ENCODE peak calls at places on chromosomes 2 and 18, in eight cellular contexts. One of them, this sample, is unnamed.

GRCh38 chr2:11103984-11104793 is 51.1 kb upstream of the SLC66A3 start:
- DNase-seq in tibial artery: no peak
- DNase-seq in heart right ventricle: no peak
- DNase-seq in epithelial cell of esophagus: no peak
- DNase-seq in HCT116: no peak
- DNase-seq in pancreas: no peak
- DNase-seq in astrocyte of the cerebellum: no peak
- DNase-seq in PC-3: no peak
- DNase-seq in this sample: no peak

GRCh38 chr18:400466-400865 is 100.0 kb downstream of the COLEC12 start:
- DNase-seq in tibial artery: no peak
- DNase-seq in heart right ventricle: no peak
- DNase-seq in epithelial cell of esophagus: no peak
- DNase-seq in HCT116: no peak
- DNase-seq in pancreas: no peak
- DNase-seq in astrocyte of the cerebellum: no peak
- DNase-seq in PC-3: no peak
- DNase-seq in this sample: no peak

GRCh38 chr2:71938108-71938507 is 209.6 kb downstream of the CYP26B1 start:
- DNase-seq in tibial artery: no peak
- DNase-seq in heart right ventricle: no peak
- DNase-seq in epithelial cell of esophagus: no peak
- DNase-seq in HCT116: no peak
- DNase-seq in pancreas: no peak
- DNase-seq in astrocyte of the cerebellum: no peak
- DNase-seq in PC-3: no peak
- DNase-seq in this sample: no peak

GRCh38 chr2:120703330-120703994 is 32.2 kb upstream of the GLI2 start:
- DNase-seq in tibial artery: no peak
- DNase-seq in heart right ventricle: no peak
- DNase-seq in epithelial cell of esophagus: peak
- DNase-seq in HCT116: peak
- DNase-seq in pancreas: no peak
- DNase-seq in astrocyte of the cerebellum: no peak
- DNase-seq in PC-3: peak
- DNase-seq in this sample: no peak

GRCh38 chr18:36535202-36535935 is 237.9 kb downstream of the FHOD3 start:
- DNase-seq in tibial artery: no peak
- DNase-seq in heart right ventricle: no peak
- DNase-seq in epithelial cell of esophagus: no peak
- DNase-seq in HCT116: no peak
- DNase-seq in pancreas: no peak
- DNase-seq in astrocyte of the cerebellum: no peak
- DNase-seq in PC-3: no peak
- DNase-seq in this sample: no peak

GRCh38 chr2:122322815-122323214 is 567.4 kb downstream of the TSN start:
- DNase-seq in tibial artery: no peak
- DNase-seq in heart right ventricle: no peak
- DNase-seq in epithelial cell of esophagus: no peak
- DNase-seq in HCT116: no peak
- DNase-seq in pancreas: no peak
- DNase-seq in astrocyte of the cerebellum: no peak
- DNase-seq in PC-3: no peak
- DNase-seq in this sample: no peak

GRCh38 chr2:209368924-209369323 is 54.9 kb upstream of the MAP2 start:
- DNase-seq in tibial artery: peak
- DNase-seq in heart right ventricle: peak
- DNase-seq in epithelial cell of esophagus: peak
- DNase-seq in HCT116: peak
- DNase-seq in pancreas: no peak
- DNase-seq in astrocyte of the cerebellum: peak
- DNase-seq in PC-3: peak
- DNase-seq in this sample: peak

GRCh38 chr2:38702413-38702812 is 36.5 kb downstream of the GALM start:
- DNase-seq in tibial artery: no peak
- DNase-seq in heart right ventricle: no peak
- DNase-seq in epithelial cell of esophagus: peak
- DNase-seq in HCT116: no peak
- DNase-seq in pancreas: no peak
- DNase-seq in astrocyte of the cerebellum: peak
- DNase-seq in PC-3: peak
- DNase-seq in this sample: no peak

GRCh38 chr2:101500175-101500574 is 25.3 kb upstream of the RFX8 start:
- DNase-seq in tibial artery: no peak
- DNase-seq in heart right ventricle: no peak
- DNase-seq in epithelial cell of esophagus: no peak
- DNase-seq in HCT116: no peak
- DNase-seq in pancreas: no peak
- DNase-seq in astrocyte of the cerebellum: peak
- DNase-seq in PC-3: no peak
- DNase-seq in this sample: no peak

GRCh38 chr18:56085561-56085960 is 497.6 kb upstream of the TCF4 start:
- DNase-seq in tibial artery: peak
- DNase-seq in heart right ventricle: no peak
- DNase-seq in epithelial cell of esophagus: peak
- DNase-seq in HCT116: no peak
- DNase-seq in pancreas: no peak
- DNase-seq in astrocyte of the cerebellum: peak
- DNase-seq in PC-3: no peak
- DNase-seq in this sample: no peak

GRCh38 chr2:170742896-170743529 is 27.2 kb upstream of the ERICH2 start:
- DNase-seq in tibial artery: no peak
- DNase-seq in heart right ventricle: no peak
- DNase-seq in epithelial cell of esophagus: no peak
- DNase-seq in HCT116: no peak
- DNase-seq in pancreas: no peak
- DNase-seq in astrocyte of the cerebellum: no peak
- DNase-seq in PC-3: no peak
- DNase-seq in this sample: no peak

GRCh38 chr2:165376571-165376975 is 92.9 kb upstream of the CSRNP3 start:
- DNase-seq in tibial artery: no peak
- DNase-seq in heart right ventricle: no peak
- DNase-seq in epithelial cell of esophagus: no peak
- DNase-seq in HCT116: no peak
- DNase-seq in pancreas: no peak
- DNase-seq in astrocyte of the cerebellum: no peak
- DNase-seq in PC-3: no peak
- DNase-seq in this sample: no peak

GRCh38 chr2:15223887-15224286 is 337.2 kb downstream of the NBAS start:
- DNase-seq in tibial artery: no peak
- DNase-seq in heart right ventricle: no peak
- DNase-seq in epithelial cell of esophagus: peak
- DNase-seq in HCT116: no peak
- DNase-seq in pancreas: no peak
- DNase-seq in astrocyte of the cerebellum: peak
- DNase-seq in PC-3: peak
- DNase-seq in this sample: no peak

GRCh38 chr2:236568922-236569592 is 568 bp upstream of the ACKR3 start:
- DNase-seq in tibial artery: no peak
- DNase-seq in heart right ventricle: no peak
- DNase-seq in epithelial cell of esophagus: no peak
- DNase-seq in HCT116: no peak
- DNase-seq in pancreas: no peak
- DNase-seq in astrocyte of the cerebellum: no peak
- DNase-seq in PC-3: no peak
- DNase-seq in this sample: no peak

GRCh38 chr2:105574796-105575344 is 169.8 kb upstream of the NCK2 start:
- DNase-seq in tibial artery: no peak
- DNase-seq in heart right ventricle: no peak
- DNase-seq in epithelial cell of esophagus: no peak
- DNase-seq in HCT116: no peak
- DNase-seq in pancreas: no peak
- DNase-seq in astrocyte of the cerebellum: no peak
- DNase-seq in PC-3: no peak
- DNase-seq in this sample: no peak

GRCh38 chr2:1101982-1102381 is 151.3 kb downstream of the SNTG2 start:
- DNase-seq in tibial artery: no peak
- DNase-seq in heart right ventricle: no peak
- DNase-seq in epithelial cell of esophagus: no peak
- DNase-seq in HCT116: no peak
- DNase-seq in pancreas: no peak
- DNase-seq in astrocyte of the cerebellum: no peak
- DNase-seq in PC-3: no peak
- DNase-seq in this sample: no peak

GRCh38 chr2:174263989-174264388 is 15.7 kb upstream of the OLA1 start:
- DNase-seq in tibial artery: no peak
- DNase-seq in heart right ventricle: no peak
- DNase-seq in epithelial cell of esophagus: peak
- DNase-seq in HCT116: peak
- DNase-seq in pancreas: no peak
- DNase-seq in astrocyte of the cerebellum: no peak
- DNase-seq in PC-3: peak
- DNase-seq in this sample: no peak

GRCh38 chr2:169086893-169087467 is 17.6 kb downstream of the DHRS9 start:
- DNase-seq in tibial artery: no peak
- DNase-seq in heart right ventricle: no peak
- DNase-seq in epithelial cell of esophagus: peak
- DNase-seq in HCT116: no peak
- DNase-seq in pancreas: no peak
- DNase-seq in astrocyte of the cerebellum: no peak
- DNase-seq in PC-3: peak
- DNase-seq in this sample: no peak

GRCh38 chr18:3230401-3231334 is 10.9 kb upstream of the MYOM1 start:
- DNase-seq in tibial artery: no peak
- DNase-seq in heart right ventricle: no peak
- DNase-seq in epithelial cell of esophagus: no peak
- DNase-seq in HCT116: no peak
- DNase-seq in pancreas: no peak
- DNase-seq in astrocyte of the cerebellum: no peak
- DNase-seq in PC-3: peak
- DNase-seq in this sample: no peak

GRCh38 chr18:10140928-10141327 is 227.1 kb downstream of the VAPA start:
- DNase-seq in tibial artery: no peak
- DNase-seq in heart right ventricle: no peak
- DNase-seq in epithelial cell of esophagus: peak
- DNase-seq in HCT116: no peak
- DNase-seq in pancreas: no peak
- DNase-seq in astrocyte of the cerebellum: no peak
- DNase-seq in PC-3: peak
- DNase-seq in this sample: no peak

GRCh38 chr2:96869281-96869823 is 528 bp downstream of the SEMA4C start:
- DNase-seq in tibial artery: peak
- DNase-seq in heart right ventricle: peak
- DNase-seq in epithelial cell of esophagus: peak
- DNase-seq in HCT116: peak
- DNase-seq in pancreas: peak
- DNase-seq in astrocyte of the cerebellum: peak
- DNase-seq in PC-3: peak
- DNase-seq in this sample: no peak

GRCh38 chr2:219384083-219384713 is 3.5 kb downstream of the DNPEP start:
- DNase-seq in tibial artery: no peak
- DNase-seq in heart right ventricle: no peak
- DNase-seq in epithelial cell of esophagus: no peak
- DNase-seq in HCT116: no peak
- DNase-seq in pancreas: no peak
- DNase-seq in astrocyte of the cerebellum: no peak
- DNase-seq in PC-3: no peak
- DNase-seq in this sample: no peak
- TF ChIP-seq CTCF in tibial artery: no peak
- TF ChIP-seq CTCF in heart right ventricle: no peak
- TF ChIP-seq CTCF in epithelial cell of esophagus: no peak
- TF ChIP-seq CTCF in HCT116: peak
- TF ChIP-seq CTCF in pancreas: no peak
- TF ChIP-seq CTCF in astrocyte of the cerebellum: no peak
- TF ChIP-seq CTCF in PC-3: no peak
- TF ChIP-seq CTCF in this sample: no peak

GRCh38 chr2:10039658-10040410 is 3.5 kb upstream of the KLF11 start:
- DNase-seq in tibial artery: peak
- DNase-seq in heart right ventricle: peak
- DNase-seq in epithelial cell of esophagus: peak
- DNase-seq in HCT116: no peak
- DNase-seq in pancreas: peak
- DNase-seq in astrocyte of the cerebellum: no peak
- DNase-seq in PC-3: no peak
- DNase-seq in this sample: peak
- TF ChIP-seq CTCF in tibial artery: no peak
- TF ChIP-seq CTCF in heart right ventricle: no peak
- TF ChIP-seq CTCF in epithelial cell of esophagus: no peak
- TF ChIP-seq CTCF in HCT116: no peak
- TF ChIP-seq CTCF in pancreas: no peak
- TF ChIP-seq CTCF in astrocyte of the cerebellum: no peak
- TF ChIP-seq CTCF in PC-3: no peak
- TF ChIP-seq CTCF in this sample: peak

GRCh38 chr2:64808092-64808491 is 154.4 kb upstream of the SERTAD2 start:
- DNase-seq in tibial artery: no peak
- DNase-seq in heart right ventricle: no peak
- DNase-seq in epithelial cell of esophagus: no peak
- DNase-seq in HCT116: no peak
- DNase-seq in pancreas: no peak
- DNase-seq in astrocyte of the cerebellum: no peak
- DNase-seq in PC-3: no peak
- DNase-seq in this sample: no peak

GRCh38 chr2:64808736-64809135 is 155.0 kb upstream of the SERTAD2 start:
- DNase-seq in tibial artery: no peak
- DNase-seq in heart right ventricle: no peak
- DNase-seq in epithelial cell of esophagus: no peak
- DNase-seq in HCT116: no peak
- DNase-seq in pancreas: no peak
- DNase-seq in astrocyte of the cerebellum: no peak
- DNase-seq in PC-3: no peak
- DNase-seq in this sample: no peak

GRCh38 chr2:64803776-64804175 is 150.1 kb upstream of the SERTAD2 start:
- DNase-seq in tibial artery: no peak
- DNase-seq in heart right ventricle: no peak
- DNase-seq in epithelial cell of esophagus: no peak
- DNase-seq in HCT116: no peak
- DNase-seq in pancreas: no peak
- DNase-seq in astrocyte of the cerebellum: no peak
- DNase-seq in PC-3: no peak
- DNase-seq in this sample: no peak

GRCh38 chr2:64804651-64805050 is 150.9 kb upstream of the SERTAD2 start:
- DNase-seq in tibial artery: no peak
- DNase-seq in heart right ventricle: no peak
- DNase-seq in epithelial cell of esophagus: no peak
- DNase-seq in HCT116: no peak
- DNase-seq in pancreas: no peak
- DNase-seq in astrocyte of the cerebellum: no peak
- DNase-seq in PC-3: no peak
- DNase-seq in this sample: no peak

DNA sequence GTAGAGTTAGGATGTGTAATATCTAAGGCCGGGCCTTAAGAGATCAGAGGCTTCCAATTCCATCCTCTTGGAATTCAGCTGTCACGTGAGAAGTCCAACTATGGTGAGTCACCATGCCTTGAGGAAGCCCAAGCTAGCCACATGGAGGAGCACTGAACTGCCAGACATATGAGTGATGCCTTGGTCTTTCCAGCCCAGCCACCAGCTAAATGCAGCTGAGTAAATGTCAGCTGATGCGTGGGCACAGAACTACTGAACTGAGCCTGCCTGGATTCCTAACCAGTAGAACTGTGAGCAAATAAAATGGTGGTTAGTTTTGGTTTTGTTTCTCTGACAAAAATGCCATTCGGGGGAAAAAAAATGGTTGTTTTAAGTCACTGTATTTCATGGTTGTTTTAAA is 153.7 kb upstream of the SERTAD2 start:
- DNase-seq in tibial artery: no peak
- DNase-seq in heart right ventricle: no peak
- DNase-seq in epithelial cell of esophagus: peak
- DNase-seq in HCT116: peak
- DNase-seq in pancreas: no peak
- DNase-seq in astrocyte of the cerebellum: peak
- DNase-seq in PC-3: peak
- DNase-seq in this sample: no peak
- TF ChIP-seq CTCF in tibial artery: no peak
- TF ChIP-seq CTCF in heart right ventricle: no peak
- TF ChIP-seq CTCF in epithelial cell of esophagus: peak
- TF ChIP-seq CTCF in HCT116: no peak
- TF ChIP-seq CTCF in pancreas: no peak
- TF ChIP-seq CTCF in astrocyte of the cerebellum: no peak
- TF ChIP-seq CTCF in PC-3: peak
- TF ChIP-seq CTCF in this sample: no peak

GRCh38 chr18:13746636-13747035 is 20.2 kb downstream of the RNMT start:
- DNase-seq in tibial artery: no peak
- DNase-seq in heart right ventricle: no peak
- DNase-seq in epithelial cell of esophagus: no peak
- DNase-seq in HCT116: no peak
- DNase-seq in pancreas: no peak
- DNase-seq in astrocyte of the cerebellum: no peak
- DNase-seq in PC-3: no peak
- DNase-seq in this sample: no peak
- TF ChIP-seq CTCF in tibial artery: no peak
- TF ChIP-seq CTCF in heart right ventricle: no peak
- TF ChIP-seq CTCF in epithelial cell of esophagus: no peak
- TF ChIP-seq CTCF in HCT116: peak
- TF ChIP-seq CTCF in pancreas: no peak
- TF ChIP-seq CTCF in astrocyte of the cerebellum: no peak
- TF ChIP-seq CTCF in PC-3: no peak
- TF ChIP-seq CTCF in this sample: no peak

This sample was measured in LNCaP clone FGC.